ENCODE peak calls at places on chromosomes 5 and 9, in five cellular contexts. C, M, V, G and K are unnamed samples.

GRCh38 chr5:154412316-154412715 is 33.5 kb upstream of the SAP30L start:
- DNase-seq in C (no peak), M (no peak), V (no peak), G (no peak), K (no peak)

GRCh38 chr9:95102001-95102433 is 215.5 kb downstream of the FANCC start:
- DNase-seq in C (no peak), M (no peak), V (no peak), G (no peak), K (no peak)

GRCh38 chr9:133693116-133693515 is 45.0 kb downstream of the SARDH start:
- DNase-seq in C (no peak), M (no peak), V (no peak), G (peak), K (no peak)

GRCh38 chr5:169832845-169833244 is 147.4 kb downstream of the INSYN2B start:
- DNase-seq in C (no peak), M (no peak), V (no peak), G (no peak), K (no peak)

GRCh38 chr5:66840527-66841013 is 244.4 kb downstream of the MAST4 start:
- DNase-seq in C (no peak), M (no peak), V (no peak), G (no peak), K (no peak)

GRCh38 chr9:104544644-104545043 is 8.0 kb upstream of the OR13C3 start:
- DNase-seq in C (no peak), M (no peak), V (no peak), G (no peak), K (no peak)

GRCh38 chr9:122075135-122076030 is 17.7 kb downstream of the TTLL11 start:
- DNase-seq in C (no peak), M (no peak), V (no peak), G (no peak), K (no peak)

GRCh38 chr5:55052383-55052931 is 28.4 kb downstream of the GZMK start:
- DNase-seq in C (no peak), M (no peak), V (no peak), G (no peak), K (no peak)

GRCh38 chr9:117745598-117745997 is 41.4 kb downstream of the TLR4 start:
- DNase-seq in C (no peak), M (no peak), V (no peak), G (no peak), K (no peak)

GRCh38 chr9:80004687-80005086 is 432.9 kb downstream of the TLE4 start:
- DNase-seq in C (no peak), M (no peak), V (no peak), G (no peak), K (no peak)

GRCh38 chr9:22237497-22238363 is 208.9 kb upstream of the DMRTA1 start:
- DNase-seq in C (no peak), M (no peak), V (no peak), G (no peak), K (no peak)

GRCh38 chr9:27382989-27383388 is 86.0 kb upstream of the EQTN start:
- DNase-seq in C (no peak), M (no peak), V (no peak), G (no peak), K (no peak)

GRCh38 chr9:34403554-34404380 is 27.1 kb upstream of the MYORG start:
- DNase-seq in C (peak), M (peak), V (peak), G (peak), K (peak)

GRCh38 chr5:17394086-17394485 is 103.9 kb upstream of the TAF11L2 start:
- DNase-seq in C (no peak), M (no peak), V (no peak), G (no peak), K (no peak)

GRCh38 chr5:135705941-135706340 is 127.2 kb upstream of the CXCL14 start:
- DNase-seq in C (no peak), M (no peak), V (no peak), G (no peak), K (no peak)

GRCh38 chr5:108481355-108481931 is 99.5 kb upstream of the FBXL17 start:
- DNase-seq in C (peak), M (peak), V (peak), G (peak), K (peak)

GRCh38 chr5:176659860-176660461 is 12.7 kb downstream of the TSPAN17 start:
- DNase-seq in C (no peak), M (no peak), V (no peak), G (no peak), K (no peak)

GRCh38 chr5:23820764-23821471 is 313.5 kb downstream of the PRDM9 start:
- DNase-seq in C (no peak), M (no peak), V (peak), G (no peak), K (no peak)

GRCh38 chr9:76624381-76625048 is 139.7 kb upstream of the PCA3 start:
- DNase-seq in C (no peak), M (no peak), V (no peak), G (no peak), K (no peak)

GRCh38 chr5:179475956-179476355 is 74.4 kb upstream of the RUFY1 start:
- DNase-seq in C (no peak), M (no peak), V (no peak), G (no peak), K (no peak)

GRCh38 chr5:94562327-94562971 is 56.0 kb downstream of the KIAA0825 start:
- DNase-seq in C (no peak), M (no peak), V (no peak), G (no peak), K (no peak)

GRCh38 chr5:180364306-180364856 is 11.2 kb upstream of the GFPT2 start:
- DNase-seq in C (no peak), M (no peak), V (no peak), G (no peak), K (no peak)

GRCh38 chr9:134420974-134421432 is 94.7 kb downstream of the RXRA start:
- DNase-seq in C (no peak), M (no peak), V (no peak), G (no peak), K (no peak)

GRCh38 chr5:86329318-86329717 is 288.4 kb upstream of the COX7C start:
- DNase-seq in C (no peak), M (no peak), V (no peak), G (no peak), K (no peak)

GRCh38 chr5:33381243-33381642 is 59.5 kb upstream of the TARS1 start:
- DNase-seq in C (no peak), M (no peak), V (no peak), G (no peak), K (no peak)

GRCh38 chr9:109010676-109011655 is 2.3 kb downstream of the CTNNAL1 start:
- DNase-seq in C (no peak), M (no peak), V (no peak), G (no peak), K (no peak)

GRCh38 chr5:10760976-10761841 is at the start of gene DAP:
- DNase-seq in C (peak), M (peak), V (peak), G (peak), K (peak)

GRCh38 chr9:75071530-75072122 is 16.3 kb downstream of the NMRK1 start:
- DNase-seq in C (no peak), M (no peak), V (peak), G (no peak), K (no peak)

GRCh38 chr5:55624841-55625602 is 87.1 kb downstream of the SLC38A9 start:
- DNase-seq in C (no peak), M (peak), V (no peak), G (no peak), K (no peak)

GRCh38 chr5:14280294-14280854 is 137.2 kb downstream of the TRIO start:
- DNase-seq in C (no peak), M (no peak), V (no peak), G (no peak), K (no peak)

GRCh38 chr5:181167814-181168488 is 20.6 kb downstream of the OR2V2 start:
- DNase-seq in C (no peak), M (no peak), V (peak), G (peak), K (no peak)

GRCh38 chr9:128863647-128864046 is 18.1 kb downstream of the KYAT1 start:
- DNase-seq in C (no peak), M (peak), V (peak), G (peak), K (peak)

GRCh38 chr9:4855861-4856260 is 63.1 kb downstream of the RCL1 start:
- DNase-seq in C (no peak), M (no peak), V (no peak), G (peak), K (no peak)

GRCh38 chr9:126953089-126953809 is 38.7 kb downstream of the RALGPS1 start:
- DNase-seq in C (no peak), M (no peak), V (no peak), G (no peak), K (no peak)

GRCh38 chr5:132488590-132488989 is 2.0 kb downstream of the IRF1 start:
- DNase-seq in C (no peak), M (no peak), V (no peak), G (no peak), K (no peak)
- H3K4me3 ChIP-seq in C (peak), M (no peak), V (no peak), G (no peak), K (no peak)

GRCh38 chr9:120876842-120877240 is at the start of gene PHF19:
- DNase-seq in C (no peak), M (peak), V (no peak), G (peak), K (no peak)
- H3K4me3 ChIP-seq in C (peak), M (peak), V (peak), G (peak), K (peak)

DNA sequence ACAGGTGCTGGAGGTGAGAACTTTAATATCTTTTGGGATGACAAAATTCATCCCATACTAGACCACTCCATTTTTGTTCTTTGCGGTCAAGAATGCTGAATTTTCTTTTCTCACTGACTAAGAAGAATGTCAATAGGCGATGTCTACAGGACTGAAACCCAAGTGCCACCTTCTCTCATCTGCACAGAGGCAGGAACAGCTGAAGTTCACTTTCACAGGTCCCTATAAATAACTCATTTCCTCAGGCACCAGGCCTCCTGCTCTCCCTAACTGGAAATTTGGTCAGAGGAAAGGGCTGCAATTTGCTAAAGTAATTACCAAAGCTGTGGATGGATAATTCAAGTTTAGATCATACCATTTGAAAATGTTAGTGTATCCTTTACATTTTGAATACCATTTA is 142.9 kb downstream of the DIRAS2 start:
- DNase-seq in C (no peak), M (no peak), V (no peak), G (no peak), K (no peak)
- H3K4me3 ChIP-seq in C (no peak), M (no peak), V (no peak), G (no peak), K (no peak)

GRCh38 chr5:106640511-106640910 is 1030.2 kb downstream of the EFNA5 start:
- DNase-seq in C (no peak), M (no peak), V (no peak), G (no peak), K (no peak)
- H3K4me3 ChIP-seq in C (no peak), M (no peak), V (no peak), G (no peak), K (no peak)

GRCh38 chr9:101408374-101409078 is 9.9 kb downstream of the ZNF189 start:
- DNase-seq in C (no peak), M (no peak), V (no peak), G (no peak), K (no peak)
- H3K4me3 ChIP-seq in C (no peak), M (no peak), V (no peak), G (no peak), K (no peak)